ENCODE peak calls at places on chromosomes 1 and 21, in four cellular contexts. N is GM12878, F is upper lobe of left lung, H is K562. J is an unnamed sample.
A peak's percentile ranks its signal among the peaks of the same experiment; 100 is the strongest.

GRCh38 chr1:208357663-208358507 is 113.7 kb upstream of the PLXNA2 start:
- ATAC-seq in N (no peak), F (no peak), H (no peak), J (no peak)

GRCh38 chr1:208950206-208950605 is 633.3 kb upstream of the CAMK1G start:
- ATAC-seq in N (no peak), F (no peak), H (no peak), J (no peak)

GRCh38 chr1:19613075-19613748 is 30.9 kb upstream of the NBL1 start:
- ATAC-seq in N (no peak), F (no peak), H (peak; percentile 52), J (no peak)

GRCh38 chr1:210747890-210748289 is 386.1 kb downstream of the KCNH1 start:
- ATAC-seq in N (no peak), F (no peak), H (no peak), J (no peak)

GRCh38 chr1:209884665-209885117 is 53.3 kb upstream of the SYT14 start:
- ATAC-seq in N (peak; percentile 98), F (peak; percentile 74), H (peak; percentile 92), J (peak; percentile 80)

GRCh38 chr1:226691257-226691656 is 47.8 kb downstream of the ITPKB start:
- ATAC-seq in N (peak; percentile 83), F (no peak), H (no peak), J (no peak)

GRCh38 chr1:200372095-200372884 is 37.5 kb downstream of the ZNF281 start:
- ATAC-seq in N (no peak), F (no peak), H (no peak), J (no peak)

GRCh38 chr1:225817611-225818061 is 7.7 kb downstream of the EPHX1 start:
- ATAC-seq in N (no peak), F (peak; percentile 88), H (peak; percentile 46), J (peak; percentile 82)

GRCh38 chr1:8938232-8939117 is 7.2 kb upstream of the CA6 start:
- ATAC-seq in N (no peak), F (no peak), H (no peak), J (no peak)

GRCh38 chr1:7993593-7994479 is 32.3 kb downstream of the ERRFI1 start:
- ATAC-seq in N (peak; percentile 97), F (no peak), H (no peak), J (no peak)

GRCh38 chr1:234681065-234681464 is 71.1 kb upstream of the IRF2BP2 start:
- ATAC-seq in N (peak; percentile 35), F (no peak), H (peak; percentile 13), J (no peak)

GRCh38 chr1:156420209-156421061 is 51.4 kb downstream of the RHBG start:
- ATAC-seq in N (peak; percentile 81), F (no peak), H (peak; percentile 6), J (no peak)

GRCh38 chr21:33860332-33860879 is 55.2 kb downstream of the ATP5PO start:
- ATAC-seq in N (no peak), F (no peak), H (no peak), J (no peak)

GRCh38 chr1:106254748-106255147 is 801.7 kb upstream of the PRMT6 start:
- ATAC-seq in N (no peak), F (no peak), H (no peak), J (no peak)

GRCh38 chr1:160674415-160674814 is 27.6 kb upstream of the SLAMF1 start:
- ATAC-seq in N (peak; percentile 29), F (no peak), H (no peak), J (no peak)

GRCh38 chr1:116110507-116111195 is 548 bp upstream of the MAB21L3 start:
- ATAC-seq in N (peak; percentile 76), F (no peak), H (no peak), J (no peak)

GRCh38 chr1:110585426-110585825 is 20.7 kb downstream of the KCNA2 start:
- ATAC-seq in N (no peak), F (no peak), H (no peak), J (no peak)

GRCh38 chr1:197771388-197771787 is 3.9 kb downstream of the DENND1B start:
- ATAC-seq in N (no peak), F (no peak), H (no peak), J (no peak)

GRCh38 chr1:231467986-231468385 is 45.9 kb upstream of the EGLN1 start:
- ATAC-seq in N (peak; percentile 31), F (no peak), H (no peak), J (no peak)

GRCh38 chr1:26767714-26768113 is 20.0 kb upstream of the PIGV start:
- ATAC-seq in N (no peak), F (no peak), H (no peak), J (no peak)

GRCh38 chr21:29349702-29350101 is 51.0 kb downstream of the BACH1 start:
- ATAC-seq in N (no peak), F (peak; percentile 78), H (no peak), J (no peak)

GRCh38 chr1:175364424-175365076 is 172.0 kb upstream of the KIAA0040 start:
- ATAC-seq in N (peak; percentile 93), F (no peak), H (no peak), J (no peak)

GRCh38 chr1:178096421-178096820 is 2.5 kb downstream of the RASAL2 start:
- ATAC-seq in N (no peak), F (no peak), H (no peak), J (no peak)

GRCh38 chr21:32410291-32410690 is 2.2 kb upstream of the EVA1C start:
- ATAC-seq in N (no peak), F (no peak), H (no peak), J (no peak)

GRCh38 chr1:74197255-74197654 is 721 bp downstream of the LRRIQ3 start:
- ATAC-seq in N (peak; percentile 12), F (no peak), H (no peak), J (no peak)

GRCh38 chr1:109959632-109959973 is 25.0 kb upstream of the AHCYL1 start:
- ATAC-seq in N (no peak), F (peak; percentile 42), H (no peak), J (no peak)

GRCh38 chr21:33657124-33657842 is 15.0 kb downstream of the ITSN1 start:
- ATAC-seq in N (no peak), F (no peak), H (no peak), J (no peak)

GRCh38 chr21:37866027-37866426 is 50.2 kb downstream of the KCNJ6 start:
- ATAC-seq in N (peak; percentile 70), F (peak; percentile 52), H (no peak), J (peak; percentile 66)

GRCh38 chr1:203144661-203145060 is 17.1 kb downstream of the ADORA1 start:
- ATAC-seq in N (no peak), F (no peak), H (no peak), J (no peak)

GRCh38 chr1:202498542-202498941 is 150.0 kb downstream of the PPP1R12B start:
- ATAC-seq in N (no peak), F (no peak), H (no peak), J (no peak)

GRCh38 chr1:107451735-107452134 is 310.9 kb downstream of the NTNG1 start:
- ATAC-seq in N (peak; percentile 77), F (no peak), H (no peak), J (no peak)

GRCh38 chr1:223258751-223259177 is 105.2 kb downstream of the SUSD4 start:
- ATAC-seq in N (no peak), F (no peak), H (peak; percentile 71), J (no peak)

GRCh38 chr1:172350781-172351180 is 69.7 kb upstream of the C1orf105 start:
- ATAC-seq in N (no peak), F (no peak), H (no peak), J (no peak)

DNA sequence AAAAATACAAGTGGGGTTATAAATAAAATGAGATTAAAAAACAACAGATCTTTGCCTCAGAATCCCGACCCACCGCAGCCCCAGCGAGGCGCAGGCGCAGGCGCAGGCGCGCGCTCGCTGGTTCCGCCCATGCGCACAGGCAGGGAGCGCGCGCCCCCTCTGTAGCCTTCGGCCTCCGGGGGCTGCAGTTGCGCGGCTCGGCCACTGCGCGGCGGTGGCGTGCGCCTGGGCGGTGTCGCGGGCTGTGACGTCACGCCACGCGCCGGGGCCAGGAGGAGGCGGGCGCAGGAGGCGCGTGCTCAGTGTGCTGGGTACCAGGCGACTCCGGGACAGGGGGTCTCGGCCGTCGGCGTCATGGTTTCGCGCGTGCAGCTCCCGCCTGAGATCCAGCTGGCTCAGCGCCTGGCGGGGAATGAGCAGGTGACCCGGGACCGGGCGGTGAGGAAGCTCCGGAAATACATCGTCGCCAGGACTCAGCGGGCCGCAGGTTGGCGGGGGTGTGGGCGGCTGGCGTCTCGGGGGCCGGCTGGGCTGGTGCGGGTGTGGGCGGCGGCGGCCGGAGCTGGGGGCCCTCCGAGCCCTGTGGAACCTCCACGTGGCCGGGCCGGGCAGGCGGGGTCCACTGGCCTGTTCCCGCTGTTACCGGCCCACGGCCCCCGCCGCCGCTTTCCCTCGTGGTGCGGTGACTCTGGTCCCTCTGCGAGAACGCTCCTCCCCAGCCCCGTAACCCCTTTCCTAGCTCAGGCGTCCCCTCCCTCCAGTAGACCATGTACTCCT is at the start of gene RRP1:
- ATAC-seq in N (peak; percentile 94), F (peak; percentile 97), H (peak; percentile 97), J (peak; percentile 96)
- TF ChIP-seq POLR2A in N (peak; percentile 95), F (peak; percentile 86), H (peak; percentile 92), J (peak; percentile 53)

DNA sequence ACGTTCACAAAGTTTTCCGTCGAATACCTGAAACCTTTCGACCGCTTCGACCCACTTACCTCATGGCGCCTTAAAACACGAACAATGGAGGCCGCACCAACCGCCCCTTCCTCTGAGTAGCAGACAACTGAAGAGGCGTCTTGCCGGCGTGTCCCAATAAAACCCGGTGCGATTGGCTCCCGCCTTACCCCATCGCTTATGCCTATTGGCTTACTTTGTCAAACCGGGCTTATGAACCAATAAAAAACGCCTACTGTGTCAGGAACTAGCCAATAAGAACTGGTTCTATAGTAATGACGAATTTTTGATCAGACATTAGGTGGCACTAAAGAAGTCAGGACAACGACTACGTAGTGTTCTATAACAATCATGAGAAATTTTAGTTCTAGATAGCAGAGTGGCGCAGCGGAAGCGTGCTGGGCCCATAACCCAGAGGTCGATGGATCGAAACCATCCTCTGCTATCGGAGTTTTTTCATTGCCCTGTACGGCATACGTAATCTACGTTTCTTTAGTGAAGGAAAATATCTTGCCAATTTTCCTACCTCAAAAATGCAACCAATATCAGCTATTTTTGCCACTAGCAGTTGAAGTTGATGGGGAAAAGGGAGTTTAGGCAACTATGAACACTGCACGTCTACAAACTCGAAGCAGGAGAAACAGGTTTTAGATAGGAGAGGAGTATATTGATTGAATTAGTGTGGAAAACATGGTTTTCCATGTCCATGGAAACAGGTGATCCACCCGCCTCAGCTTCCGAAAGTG is at the start of gene ILF2:
- ATAC-seq in N (peak; percentile 95), F (peak; percentile 99), H (peak; percentile 95), J (peak; percentile 98)
- TF ChIP-seq EP300 in N (no peak), F (no peak), H (peak; percentile 66), J (no peak)

GRCh38 chr1:117121589-117122296 is at the start of gene TRIM45:
- ATAC-seq in N (peak; percentile 95), F (peak; percentile 99), H (peak; percentile 98), J (peak; percentile 99)
- TF ChIP-seq POLR2A in N (peak; percentile 59), F (no peak), H (peak; percentile 79), J (no peak)

DNA sequence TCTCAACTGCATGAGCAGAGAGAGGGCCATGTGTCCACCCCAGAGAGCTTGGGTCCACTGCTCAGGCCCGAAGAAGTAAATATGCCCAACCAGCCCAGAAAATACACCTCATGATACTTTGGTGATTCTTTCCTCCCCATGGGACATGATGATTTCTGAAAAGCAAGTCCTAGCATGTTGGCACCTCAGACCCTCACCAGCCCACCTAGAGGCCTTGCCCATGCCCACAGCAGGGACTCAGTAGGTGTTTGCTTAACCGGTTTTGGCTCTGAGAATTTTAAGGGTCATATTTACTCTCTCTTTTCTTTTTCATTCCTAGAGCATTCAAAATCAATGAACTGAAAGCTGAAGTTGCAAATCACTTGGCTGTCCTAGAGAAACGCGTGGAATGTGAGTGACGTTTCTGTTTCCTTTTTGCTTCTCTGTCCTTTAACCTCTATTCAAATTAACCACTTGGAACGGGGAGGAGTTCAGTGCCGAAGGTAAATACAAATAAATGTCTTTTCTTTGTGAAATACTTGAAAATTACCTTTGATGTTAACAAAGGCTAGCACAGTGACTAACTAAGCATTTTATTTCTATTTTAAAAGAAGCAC is 79.7 kb downstream of the PDE9A start:
- ATAC-seq in N (no peak), F (no peak), H (no peak), J (no peak)
- TF ChIP-seq EP300 in N (no peak), F (no peak), H (no peak), J (no peak)

J was measured in gastroesophageal sphincter.